ENCODE peak calls at places on chromosomes 7 and 10, in eight cellular contexts. One of them, this sample, is unnamed.

GRCh38 chr7:77330169-77330882 is 85.8 kb downstream of the GSAP start:
- DNase-seq in A673: peak
- DNase-seq in heart right ventricle: peak
- DNase-seq in upper lobe of right lung: no peak
- DNase-seq in IMR-90: peak
- DNase-seq in thyroid gland: peak
- DNase-seq in fibroblast of lung: no peak
- DNase-seq in upper lobe of left lung: no peak
- DNase-seq in this sample: no peak

GRCh38 chr7:26857534-26858228 is 6.7 kb downstream of the SKAP2 start:
- DNase-seq in heart right ventricle: no peak
- DNase-seq in A673: no peak
- DNase-seq in fibroblast of lung: no peak
- DNase-seq in upper lobe of right lung: no peak
- DNase-seq in upper lobe of left lung: peak
- DNase-seq in thyroid gland: no peak
- DNase-seq in IMR-90: peak
- DNase-seq in this sample: no peak

GRCh38 chr7:100465702-100466311 is 1.7 kb upstream of the SPACDR start:
- DNase-seq in heart right ventricle: peak
- DNase-seq in IMR-90: peak
- DNase-seq in upper lobe of right lung: peak
- DNase-seq in fibroblast of lung: peak
- DNase-seq in A673: peak
- DNase-seq in thyroid gland: peak
- DNase-seq in upper lobe of left lung: peak
- DNase-seq in this sample: peak

GRCh38 chr10:62851449-62851848 is 35.3 kb upstream of the EGR2 start:
- DNase-seq in thyroid gland: no peak
- DNase-seq in A673: peak
- DNase-seq in heart right ventricle: no peak
- DNase-seq in IMR-90: peak
- DNase-seq in fibroblast of lung: no peak
- DNase-seq in upper lobe of left lung: no peak
- DNase-seq in upper lobe of right lung: no peak
- DNase-seq in this sample: no peak

GRCh38 chr10:49135575-49136313 is 1.9 kb upstream of the FAM170B start:
- DNase-seq in heart right ventricle: peak
- DNase-seq in thyroid gland: peak
- DNase-seq in upper lobe of left lung: no peak
- DNase-seq in A673: no peak
- DNase-seq in IMR-90: peak
- DNase-seq in fibroblast of lung: peak
- DNase-seq in upper lobe of right lung: no peak
- DNase-seq in this sample: no peak

GRCh38 chr10:43292745-43293676 is 26.1 kb upstream of the RASGEF1A start:
- DNase-seq in thyroid gland: peak
- DNase-seq in IMR-90: peak
- DNase-seq in A673: peak
- DNase-seq in fibroblast of lung: peak
- DNase-seq in upper lobe of right lung: no peak
- DNase-seq in heart right ventricle: peak
- DNase-seq in upper lobe of left lung: no peak
- DNase-seq in this sample: no peak

GRCh38 chr7:884191-885003 is 8.0 kb downstream of the GET4 start:
- DNase-seq in upper lobe of left lung: peak
- DNase-seq in IMR-90: no peak
- DNase-seq in fibroblast of lung: no peak
- DNase-seq in upper lobe of right lung: no peak
- DNase-seq in heart right ventricle: no peak
- DNase-seq in A673: no peak
- DNase-seq in thyroid gland: no peak
- DNase-seq in this sample: no peak

GRCh38 chr10:101789686-101790085 is 6.4 kb upstream of the NPM3 start:
- DNase-seq in IMR-90: no peak
- DNase-seq in thyroid gland: no peak
- DNase-seq in heart right ventricle: no peak
- DNase-seq in fibroblast of lung: no peak
- DNase-seq in upper lobe of left lung: no peak
- DNase-seq in A673: no peak
- DNase-seq in upper lobe of right lung: no peak
- DNase-seq in this sample: no peak

GRCh38 chr10:14605231-14605925 is 169.3 kb downstream of the FAM107B start:
- DNase-seq in heart right ventricle: no peak
- DNase-seq in upper lobe of right lung: no peak
- DNase-seq in upper lobe of left lung: no peak
- DNase-seq in A673: no peak
- DNase-seq in IMR-90: peak
- DNase-seq in thyroid gland: no peak
- DNase-seq in fibroblast of lung: peak
- DNase-seq in this sample: no peak

GRCh38 chr10:99234739-99235468 is 748 bp downstream of the HPSE2 start:
- DNase-seq in fibroblast of lung: peak
- DNase-seq in A673: no peak
- DNase-seq in upper lobe of right lung: no peak
- DNase-seq in thyroid gland: no peak
- DNase-seq in IMR-90: peak
- DNase-seq in upper lobe of left lung: no peak
- DNase-seq in heart right ventricle: no peak
- DNase-seq in this sample: no peak

GRCh38 chr10:93680414-93681047 is 21.9 kb downstream of the FRA10AC1 start:
- DNase-seq in upper lobe of left lung: no peak
- DNase-seq in thyroid gland: no peak
- DNase-seq in A673: peak
- DNase-seq in IMR-90: peak
- DNase-seq in fibroblast of lung: peak
- DNase-seq in heart right ventricle: no peak
- DNase-seq in upper lobe of right lung: no peak
- DNase-seq in this sample: no peak

GRCh38 chr7:13602036-13602435 is 387.4 kb downstream of the ETV1 start:
- DNase-seq in upper lobe of right lung: no peak
- DNase-seq in IMR-90: no peak
- DNase-seq in A673: no peak
- DNase-seq in thyroid gland: no peak
- DNase-seq in fibroblast of lung: no peak
- DNase-seq in upper lobe of left lung: no peak
- DNase-seq in heart right ventricle: no peak
- DNase-seq in this sample: no peak

GRCh38 chr10:55631071-55631654 is 729.9 kb downstream of the ZWINT start:
- DNase-seq in heart right ventricle: peak
- DNase-seq in upper lobe of left lung: peak
- DNase-seq in IMR-90: no peak
- DNase-seq in thyroid gland: peak
- DNase-seq in fibroblast of lung: peak
- DNase-seq in upper lobe of right lung: peak
- DNase-seq in A673: peak
- DNase-seq in this sample: no peak

GRCh38 chr7:112926018-112926417 is 135.8 kb upstream of the TMEM168 start:
- DNase-seq in upper lobe of right lung: no peak
- DNase-seq in A673: no peak
- DNase-seq in heart right ventricle: no peak
- DNase-seq in upper lobe of left lung: no peak
- DNase-seq in thyroid gland: no peak
- DNase-seq in IMR-90: no peak
- DNase-seq in fibroblast of lung: no peak
- DNase-seq in this sample: no peak

GRCh38 chr10:51675088-51675487 is 24.3 kb downstream of the CSTF2T start:
- DNase-seq in upper lobe of right lung: no peak
- DNase-seq in IMR-90: peak
- DNase-seq in thyroid gland: no peak
- DNase-seq in upper lobe of left lung: no peak
- DNase-seq in A673: no peak
- DNase-seq in fibroblast of lung: no peak
- DNase-seq in heart right ventricle: no peak
- DNase-seq in this sample: no peak

GRCh38 chr7:10122573-10123100 is 851.0 kb upstream of the PHF14 start:
- DNase-seq in IMR-90: no peak
- DNase-seq in fibroblast of lung: peak
- DNase-seq in heart right ventricle: peak
- DNase-seq in A673: no peak
- DNase-seq in thyroid gland: no peak
- DNase-seq in upper lobe of left lung: no peak
- DNase-seq in upper lobe of right lung: no peak
- DNase-seq in this sample: no peak

GRCh38 chr7:114865564-114865963 is 56.3 kb upstream of the MDFIC start:
- DNase-seq in thyroid gland: peak
- DNase-seq in A673: peak
- DNase-seq in upper lobe of right lung: peak
- DNase-seq in IMR-90: peak
- DNase-seq in heart right ventricle: peak
- DNase-seq in fibroblast of lung: peak
- DNase-seq in upper lobe of left lung: no peak
- DNase-seq in this sample: peak

GRCh38 chr7:1348836-1349335 is 110.4 kb downstream of the MICALL2 start:
- DNase-seq in upper lobe of left lung: peak
- DNase-seq in IMR-90: no peak
- DNase-seq in fibroblast of lung: no peak
- DNase-seq in upper lobe of right lung: no peak
- DNase-seq in thyroid gland: no peak
- DNase-seq in A673: no peak
- DNase-seq in heart right ventricle: no peak
- DNase-seq in this sample: no peak

GRCh38 chr10:78211476-78212110 is 177.9 kb downstream of the RPS24 start:
- DNase-seq in A673: peak
- DNase-seq in upper lobe of left lung: no peak
- DNase-seq in heart right ventricle: peak
- DNase-seq in IMR-90: peak
- DNase-seq in thyroid gland: peak
- DNase-seq in upper lobe of right lung: no peak
- DNase-seq in fibroblast of lung: peak
- DNase-seq in this sample: no peak

GRCh38 chr10:78212134-78212785 is 178.6 kb downstream of the RPS24 start:
- DNase-seq in thyroid gland: peak
- DNase-seq in upper lobe of right lung: no peak
- DNase-seq in IMR-90: no peak
- DNase-seq in upper lobe of left lung: peak
- DNase-seq in fibroblast of lung: peak
- DNase-seq in A673: peak
- DNase-seq in heart right ventricle: peak
- DNase-seq in this sample: no peak

GRCh38 chr10:78212786-78213175 is 179.1 kb downstream of the RPS24 start:
- DNase-seq in upper lobe of left lung: peak
- DNase-seq in A673: no peak
- DNase-seq in fibroblast of lung: no peak
- DNase-seq in upper lobe of right lung: no peak
- DNase-seq in heart right ventricle: no peak
- DNase-seq in thyroid gland: no peak
- DNase-seq in IMR-90: no peak
- DNase-seq in this sample: no peak

GRCh38 chr10:78215645-78216044 is 182.0 kb downstream of the RPS24 start:
- DNase-seq in fibroblast of lung: peak
- DNase-seq in IMR-90: peak
- DNase-seq in A673: no peak
- DNase-seq in thyroid gland: peak
- DNase-seq in heart right ventricle: peak
- DNase-seq in upper lobe of right lung: no peak
- DNase-seq in upper lobe of left lung: peak
- DNase-seq in this sample: peak

GRCh38 chr10:78214931-78215330 is 181.3 kb downstream of the RPS24 start:
- DNase-seq in heart right ventricle: no peak
- DNase-seq in upper lobe of left lung: no peak
- DNase-seq in fibroblast of lung: no peak
- DNase-seq in upper lobe of right lung: no peak
- DNase-seq in A673: no peak
- DNase-seq in thyroid gland: no peak
- DNase-seq in IMR-90: no peak
- DNase-seq in this sample: no peak
- H3K27ac ChIP-seq in heart right ventricle: peak
- H3K27ac ChIP-seq in upper lobe of left lung: peak
- H3K27ac ChIP-seq in fibroblast of lung: no peak
- H3K27ac ChIP-seq in upper lobe of right lung: peak
- H3K27ac ChIP-seq in A673: no peak
- H3K27ac ChIP-seq in thyroid gland: peak
- H3K27ac ChIP-seq in IMR-90: no peak
- H3K27ac ChIP-seq in this sample: peak

DNA sequence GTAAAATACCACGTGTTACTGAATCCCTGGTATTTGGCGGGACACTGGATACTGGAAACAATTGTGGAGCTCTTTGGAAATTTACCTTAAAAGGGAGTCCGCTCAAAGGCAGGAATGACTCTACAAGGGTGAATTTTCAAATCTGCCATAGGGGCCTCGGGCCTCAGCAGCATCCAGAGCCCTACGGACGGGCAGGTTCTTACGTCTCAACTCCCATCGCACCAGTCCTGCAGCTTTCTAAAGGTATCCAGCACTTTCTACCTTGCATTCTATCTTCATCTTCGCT is 248 bp downstream of the PSPH start:
- DNase-seq in IMR-90: no peak
- DNase-seq in thyroid gland: no peak
- DNase-seq in A673: no peak
- DNase-seq in heart right ventricle: no peak
- DNase-seq in upper lobe of left lung: no peak
- DNase-seq in fibroblast of lung: no peak
- DNase-seq in upper lobe of right lung: no peak
- DNase-seq in this sample: no peak
- H3K27ac ChIP-seq in IMR-90: peak
- H3K27ac ChIP-seq in thyroid gland: peak
- H3K27ac ChIP-seq in A673: peak
- H3K27ac ChIP-seq in heart right ventricle: peak
- H3K27ac ChIP-seq in upper lobe of left lung: peak
- H3K27ac ChIP-seq in fibroblast of lung: peak
- H3K27ac ChIP-seq in upper lobe of right lung: peak
- H3K27ac ChIP-seq in this sample: peak

DNA sequence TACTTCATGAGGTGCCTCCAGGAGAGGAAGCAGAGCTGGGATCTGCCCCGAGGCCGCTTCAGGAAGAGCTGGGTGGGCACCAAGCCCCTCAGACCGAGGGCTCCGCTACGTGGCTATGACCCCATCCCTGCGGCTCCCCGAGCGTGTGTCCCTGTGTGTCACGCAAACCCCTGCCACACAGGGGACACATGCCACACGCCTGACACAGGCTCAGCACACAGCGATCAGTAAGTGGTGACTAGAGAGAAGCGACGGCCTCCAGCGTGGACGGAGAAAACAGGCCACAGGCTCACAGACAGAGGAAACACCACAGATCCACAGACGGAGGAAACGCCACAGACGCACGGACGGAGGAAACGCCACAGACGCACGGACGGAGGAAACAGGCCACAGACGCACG is 18.5 kb downstream of the DIP2C start:
- DNase-seq in upper lobe of right lung: peak
- DNase-seq in IMR-90: no peak
- DNase-seq in A673: no peak
- DNase-seq in thyroid gland: no peak
- DNase-seq in upper lobe of left lung: peak
- DNase-seq in fibroblast of lung: no peak
- DNase-seq in heart right ventricle: no peak
- DNase-seq in this sample: peak
- H3K27ac ChIP-seq in upper lobe of right lung: no peak
- H3K27ac ChIP-seq in IMR-90: no peak
- H3K27ac ChIP-seq in A673: no peak
- H3K27ac ChIP-seq in thyroid gland: no peak
- H3K27ac ChIP-seq in upper lobe of left lung: no peak
- H3K27ac ChIP-seq in fibroblast of lung: no peak
- H3K27ac ChIP-seq in heart right ventricle: no peak
- H3K27ac ChIP-seq in this sample: no peak

DNA sequence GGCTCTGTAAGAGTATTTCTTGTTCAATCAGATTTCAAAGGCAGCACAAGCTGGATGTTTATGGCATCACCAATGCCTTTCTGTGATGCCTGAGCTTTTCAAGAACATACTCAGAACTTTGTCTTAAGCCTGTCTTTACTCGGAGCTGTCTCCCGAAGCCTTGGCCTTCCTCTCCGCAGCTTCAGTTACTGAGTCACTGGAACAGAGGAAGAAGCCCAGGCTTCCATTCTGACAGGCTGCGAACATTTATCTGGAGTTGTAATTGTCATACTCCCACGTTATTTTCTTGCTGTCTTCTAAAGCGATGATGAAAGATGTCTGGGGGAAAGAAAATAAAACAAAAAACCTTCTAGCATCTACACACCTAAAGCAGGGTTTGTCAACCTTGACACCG is 43.9 kb downstream of the GRK5 start:
- DNase-seq in fibroblast of lung: peak
- DNase-seq in thyroid gland: no peak
- DNase-seq in heart right ventricle: no peak
- DNase-seq in upper lobe of right lung: no peak
- DNase-seq in A673: no peak
- DNase-seq in IMR-90: peak
- DNase-seq in upper lobe of left lung: no peak
- DNase-seq in this sample: no peak
- H3K27ac ChIP-seq in fibroblast of lung: peak
- H3K27ac ChIP-seq in thyroid gland: peak
- H3K27ac ChIP-seq in heart right ventricle: peak
- H3K27ac ChIP-seq in upper lobe of right lung: peak
- H3K27ac ChIP-seq in A673: peak
- H3K27ac ChIP-seq in IMR-90: peak
- H3K27ac ChIP-seq in upper lobe of left lung: peak
- H3K27ac ChIP-seq in this sample: peak